ENCODE peak calls at places on chromosomes 12 and 14, in eight cellular contexts. Q is IMR-90, L is upper lobe of right lung, E is ovary, W is testis, C is GM23248, D is small intestine, P is A673. R is an unnamed sample.

GRCh38 chr12:124720019-124720686 is 143.5 kb downstream of the SCARB1 start:
- DNase-seq in Q (peak; percentile 82), L (no peak), E (no peak), W (no peak), C (peak; percentile 88), D (no peak), P (no peak), R (no peak)

GRCh38 chr14:69043598-69044267 is 64.6 kb upstream of the ACTN1 start:
- DNase-seq in Q (peak; percentile 77), L (no peak), E (peak; percentile 66), W (peak; percentile 38), C (peak; percentile 85), D (no peak), P (no peak), R (no peak)

GRCh38 chr12:98592825-98593322 is 612 bp upstream of the SLC25A3 start:
- DNase-seq in Q (no peak), L (no peak), E (no peak), W (no peak), C (no peak), D (peak; percentile 68), P (no peak), R (no peak)

GRCh38 chr12:13000935-13001724 is 1.1 kb upstream of the HEBP1 start:
- DNase-seq in Q (peak; percentile 32), L (peak; percentile 85), E (peak; percentile 75), W (peak; percentile 74), C (peak; percentile 83), D (peak; percentile 55), P (peak; percentile 52), R (peak; percentile 80)

GRCh38 chr12:49335955-49336644 is 888 bp downstream of the C1QL4 start:
- DNase-seq in Q (no peak), L (no peak), E (no peak), W (no peak), C (no peak), D (no peak), P (no peak), R (no peak)

GRCh38 chr12:5480218-5480952 is 48.5 kb downstream of the NTF3 start:
- DNase-seq in Q (peak; percentile 59), L (no peak), E (no peak), W (no peak), C (peak; percentile 4), D (no peak), P (no peak), R (no peak)

GRCh38 chr12:77007476-77007875 is 57.9 kb downstream of the E2F7 start:
- DNase-seq in Q (no peak), L (no peak), E (no peak), W (no peak), C (peak; percentile 32), D (no peak), P (no peak), R (no peak)

GRCh38 chr12:54125950-54126695 is 62.7 kb downstream of the SMUG1 start:
- DNase-seq in Q (no peak), L (no peak), E (peak; percentile 74), W (no peak), C (peak; percentile 57), D (no peak), P (no peak), R (no peak)

GRCh38 chr12:28583771-28584261 is 393.6 kb downstream of the CCDC91 start:
- DNase-seq in Q (peak; percentile 34), L (no peak), E (no peak), W (no peak), C (peak; percentile 15), D (no peak), P (no peak), R (no peak)

GRCh38 chr12:105862163-105862821 is 276.5 kb downstream of the NUAK1 start:
- DNase-seq in Q (no peak), L (no peak), E (no peak), W (no peak), C (no peak), D (no peak), P (no peak), R (no peak)

GRCh38 chr12:101719566-101719965 is 19.7 kb downstream of the SYCP3 start:
- DNase-seq in Q (peak; percentile 78), L (no peak), E (no peak), W (no peak), C (peak; percentile 8), D (peak; percentile 31), P (no peak), R (no peak)
- H3K4me3 ChIP-seq in Q (no peak overlapping the region), L (no peak overlapping the region), E (no peak overlapping the region), W (no peak overlapping the region), C (no peak overlapping the region), D (no peak overlapping the region), P (no peak overlapping the region), R (no peak overlapping the region)

GRCh38 chr12:96103067-96103650 is 67.8 kb upstream of the LTA4H start:
- DNase-seq in Q (no peak), L (no peak), E (no peak), W (no peak), C (no peak), D (no peak), P (no peak), R (no peak)

GRCh38 chr12:96099986-96100385 is 64.6 kb upstream of the LTA4H start:
- DNase-seq in Q (no peak), L (no peak), E (no peak), W (no peak), C (no peak), D (no peak), P (no peak), R (no peak)

GRCh38 chr12:96104566-96104965 is 69.2 kb upstream of the LTA4H start:
- DNase-seq in Q (no peak), L (no peak), E (no peak), W (no peak), C (no peak), D (no peak), P (no peak), R (no peak)

GRCh38 chr12:96099431-96099830 is 64.0 kb upstream of the LTA4H start:
- DNase-seq in Q (no peak), L (no peak), E (no peak), W (no peak), C (no peak), D (no peak), P (no peak), R (no peak)

DNA sequence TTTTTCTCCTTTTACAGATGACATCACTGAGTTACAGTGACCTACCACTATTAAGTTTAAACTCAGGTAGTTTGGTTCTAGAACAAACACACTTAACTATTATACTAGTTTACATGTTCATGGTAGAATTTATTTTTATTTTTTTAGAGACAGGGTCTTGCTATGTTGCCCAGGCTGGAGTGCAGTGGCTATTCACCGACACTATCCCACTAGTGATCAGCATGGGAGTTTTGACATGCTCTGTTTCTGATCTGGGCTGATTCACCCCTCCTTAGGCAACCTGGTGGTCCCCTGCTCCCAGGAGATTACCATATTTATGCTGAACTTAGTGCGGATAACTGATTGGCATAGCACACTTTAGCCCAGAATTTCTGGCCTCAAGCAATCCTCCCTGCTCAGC is 66.4 kb upstream of the LTA4H start:
- DNase-seq in Q (no peak), L (no peak), E (no peak), W (no peak), C (no peak), D (no peak), P (no peak), R (no peak)
- H3K4me1 ChIP-seq in Q (no peaks in the 10 kb centered on the region), L (peaks cover 16% of the 10 kb centered on the region), E (no peaks in the 10 kb centered on the region), W (no peaks in the 10 kb centered on the region), C (no peaks in the 10 kb centered on the region), D (no peaks in the 10 kb centered on the region), P (no peaks in the 10 kb centered on the region), R (no peaks in the 10 kb centered on the region)

GRCh38 chr12:72729451-72730010 is 457.4 kb downstream of the TRHDE start:
- DNase-seq in Q (no peak), L (no peak), E (no peak), W (no peak), C (no peak), D (no peak), P (no peak), R (no peak)

DNA sequence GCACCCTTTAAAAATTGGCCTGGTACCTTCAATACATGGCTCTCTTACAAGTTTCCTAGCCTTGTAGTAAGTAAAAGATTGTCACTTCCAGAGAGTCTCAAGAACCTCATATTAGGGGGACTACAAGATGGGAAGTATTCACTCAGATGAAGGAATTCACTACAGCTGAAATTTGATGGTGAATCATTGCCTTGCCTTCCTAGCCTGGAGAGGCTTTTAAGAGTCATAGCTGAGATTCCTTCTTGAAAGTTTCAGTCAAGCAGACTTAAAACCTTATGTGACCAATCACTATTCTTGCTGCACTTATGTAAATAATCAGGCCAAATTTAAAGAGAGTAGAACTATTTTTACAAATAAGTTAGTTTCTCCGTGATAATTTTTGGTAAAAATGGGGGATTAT is 451.6 kb downstream of the TRHDE start:
- DNase-seq in Q (no peak), L (no peak), E (no peak), W (no peak), C (no peak), D (no peak), P (no peak), R (no peak)
- H3K4me3 ChIP-seq in Q (no peak overlapping the region), L (no peak overlapping the region), E (no peak overlapping the region), W (no peak overlapping the region), C (no peak overlapping the region), D (no peak overlapping the region), P (no peak overlapping the region), R (no peak overlapping the region)

GRCh38 chr12:32560520-32560919 is 118.6 kb upstream of the DNM1L start:
- DNase-seq in Q (no peak), L (no peak), E (no peak), W (no peak), C (no peak), D (no peak), P (no peak), R (no peak)
- H3K4me1 ChIP-seq in Q (peaks cover 11% of the 10 kb centered on the region), L (peaks cover 32% of the 10 kb centered on the region), E (peaks cover 19% of the 10 kb centered on the region), W (peaks cover 8% of the 10 kb centered on the region), C (peaks cover 18% of the 10 kb centered on the region), D (no peaks in the 10 kb centered on the region), P (peaks cover 6% of the 10 kb centered on the region), R (peaks cover 4% of the 10 kb centered on the region)

GRCh38 chr14:100192250-100192671 is 32.8 kb upstream of the DEGS2 start:
- DNase-seq in Q (no peak), L (peak; percentile 69), E (peak; percentile 69), W (no peak), C (no peak), D (no peak), P (no peak), R (peak; percentile 60)
- H3K4me3 ChIP-seq in Q (peak overlapping the region; percentile 52), L (peak overlapping the region; percentile 52), E (peak overlapping the region; percentile 38), W (peak overlapping the region; percentile 61), C (peak overlapping the region; percentile 53), D (peak overlapping the region; percentile 37), P (peak overlapping the region; percentile 51), R (peak overlapping the region; percentile 45)